ENCODE peak calls at places on chromosomes 11 and 22, in five cellular contexts. R is NCI-H226, W is smooth muscle cell of the brain vasculature, T is posterior cingulate gyrus, Z is Daoy. Q is an unnamed sample.

GRCh38 chr22:45966892-45967365 is 10.0 kb downstream of the WNT7B start:
- DNase-seq in R (no peak), W (no peak), T (no peak), Z (no peak), Q (no peak)

GRCh38 chr11:15584158-15584557 is 469.4 kb downstream of the INSC start:
- DNase-seq in R (no peak), W (no peak), T (no peak), Z (no peak), Q (no peak)

GRCh38 chr11:100719362-100719761 is 32.3 kb downstream of the ARHGAP42 start:
- DNase-seq in R (peak), W (no peak), T (no peak), Z (peak), Q (no peak)

GRCh38 chr22:42829311-42829710 is 27.8 kb downstream of the ARFGAP3 start:
- DNase-seq in R (no peak), W (no peak), T (no peak), Z (no peak), Q (no peak)

GRCh38 chr11:47001666-47002285 is 65.2 kb downstream of the CSTPP1 start:
- DNase-seq in R (no peak), W (no peak), T (no peak), Z (no peak), Q (no peak)

GRCh38 chr22:35728639-35729308 is 11.1 kb downstream of the APOL5 start:
- DNase-seq in R (no peak), W (no peak), T (no peak), Z (no peak), Q (no peak)

GRCh38 chr11:131538322-131538721 is 167.9 kb downstream of the NTM start:
- DNase-seq in R (no peak), W (no peak), T (no peak), Z (no peak), Q (no peak)

GRCh38 chr11:111814567-111814966 is 48.4 kb upstream of the PPP2R1B start:
- DNase-seq in R (no peak), W (peak), T (no peak), Z (no peak), Q (no peak)

GRCh38 chr22:42595434-42595833 is 19.2 kb downstream of the POLDIP3 start:
- DNase-seq in R (no peak), W (no peak), T (peak), Z (no peak), Q (no peak)

GRCh38 chr22:20437253-20438065 is at the start of gene SCARF2:
- DNase-seq in R (peak), W (no peak), T (peak), Z (peak), Q (no peak)

GRCh38 chr11:94876222-94876621 is 97.1 kb downstream of the CWC15 start:
- DNase-seq in R (no peak), W (no peak), T (no peak), Z (no peak), Q (no peak)

GRCh38 chr11:17298302-17298701 is 21.8 kb downstream of the NUCB2 start:
- DNase-seq in R (no peak), W (no peak), T (no peak), Z (no peak), Q (no peak)

GRCh38 chr11:47270331-47271271 is 668 bp downstream of the MADD start:
- DNase-seq in R (peak), W (peak), T (peak), Z (peak), Q (no peak)

GRCh38 chr11:65497141-65498041 is 1.5 kb upstream of the MALAT1 start:
- DNase-seq in R (peak), W (peak), T (peak), Z (peak), Q (peak)

GRCh38 chr11:122517403-122518379 is 137.8 kb upstream of the UBASH3B start:
- DNase-seq in R (no peak), W (no peak), T (no peak), Z (peak), Q (no peak)

GRCh38 chr11:10606536-10607208 is 38.2 kb upstream of the LYVE1 start:
- DNase-seq in R (no peak), W (no peak), T (no peak), Z (peak), Q (no peak)

GRCh38 chr11:73493838-73494598 is 103.9 kb downstream of the FAM168A start:
- DNase-seq in R (peak), W (no peak), T (no peak), Z (peak), Q (no peak)

GRCh38 chr11:17839973-17840611 is 105.5 kb downstream of the KCNC1 start:
- DNase-seq in R (no peak), W (no peak), T (peak), Z (peak), Q (no peak)

GRCh38 chr22:42581762-42582716 is 28.3 kb downstream of the SERHL2 start:
- DNase-seq in R (peak), W (no peak), T (peak), Z (peak), Q (peak)

GRCh38 chr11:81219661-81220060 is 1514.0 kb downstream of the FAM181B start:
- DNase-seq in R (no peak), W (no peak), T (no peak), Z (peak), Q (no peak)

GRCh38 chr11:13339196-13340153 is 61.9 kb downstream of the BMAL1 start:
- DNase-seq in R (peak), W (peak), T (no peak), Z (peak), Q (no peak)